ENCODE peak calls at places on chromosomes 7 and 10, in nine cellular contexts. M is HuH-7.5; L is heart right ventricle; B is H7; A is central memory CD4-positive, alpha-beta T cell; S is fibroblast of gingiva; Q is NCI-H1930; I is RKO; O is A549. V is an unnamed sample.

GRCh38 chr10:74333174-74333573 is 182.2 kb downstream of the ADK start:
- DNase-seq in M (no peak), L (no peak), B (no peak), A (no peak), S (peak), Q (no peak), I (no peak), O (no peak), V (no peak)

GRCh38 chr10:103745264-103746247 is 109.8 kb downstream of the SH3PXD2A start:
- DNase-seq in M (no peak), L (no peak), B (peak), A (peak), S (no peak), Q (no peak), I (peak), O (no peak), V (no peak)

GRCh38 chr10:91652364-91652763 is 19.5 kb upstream of the PPP1R3C start:
- DNase-seq in M (no peak), L (no peak), B (no peak), A (no peak), S (peak), Q (no peak), I (peak), O (peak), V (peak)

GRCh38 chr7:101555269-101555920 is 73.7 kb downstream of the MYL10 start:
- DNase-seq in M (peak), L (no peak), B (peak), A (no peak), S (no peak), Q (no peak), I (no peak), O (no peak), V (no peak)

GRCh38 chr10:59880019-59880717 is 26.2 kb downstream of the CCDC6 start:
- DNase-seq in M (no peak), L (no peak), B (no peak), A (no peak), S (no peak), Q (no peak), I (no peak), O (no peak), V (no peak)

GRCh38 chr7:104838537-104839299 is 175.3 kb upstream of the KMT2E start:
- DNase-seq in M (no peak), L (no peak), B (no peak), A (no peak), S (no peak), Q (no peak), I (no peak), O (no peak), V (no peak)

GRCh38 chr7:30931927-30932540 is 20.4 kb downstream of the AQP1 start:
- DNase-seq in M (peak), L (no peak), B (no peak), A (no peak), S (no peak), Q (no peak), I (no peak), O (no peak), V (no peak)

GRCh38 chr10:112393341-112393740 is 19.4 kb downstream of the ACSL5 start:
- DNase-seq in M (no peak), L (no peak), B (no peak), A (no peak), S (no peak), Q (no peak), I (no peak), O (no peak), V (no peak)

GRCh38 chr10:103578782-103579382 is 85.4 kb downstream of the NEURL1 start:
- DNase-seq in M (peak), L (no peak), B (no peak), A (no peak), S (no peak), Q (no peak), I (no peak), O (peak), V (no peak)

GRCh38 chr7:20409961-20410360 is 79.3 kb downstream of the ITGB8 start:
- DNase-seq in M (no peak), L (no peak), B (no peak), A (no peak), S (no peak), Q (no peak), I (peak), O (no peak), V (no peak)

GRCh38 chr7:81499262-81500116 is 270.4 kb downstream of the HGF start:
- DNase-seq in M (no peak), L (peak), B (peak), A (no peak), S (peak), Q (peak), I (peak), O (peak), V (peak)

GRCh38 chr10:14386202-14386593 is 55.5 kb upstream of the FRMD4A start:
- DNase-seq in M (no peak), L (no peak), B (no peak), A (no peak), S (peak), Q (no peak), I (peak), O (no peak), V (peak)

GRCh38 chr7:40151504-40151903 is 16.7 kb downstream of the SUGCT start:
- DNase-seq in M (no peak), L (no peak), B (no peak), A (no peak), S (no peak), Q (no peak), I (no peak), O (no peak), V (no peak)

GRCh38 chr7:30926323-30926722 is 14.7 kb downstream of the AQP1 start:
- DNase-seq in M (no peak), L (no peak), B (peak), A (no peak), S (no peak), Q (no peak), I (no peak), O (no peak), V (no peak)

GRCh38 chr10:113093188-113094113 is 143.4 kb downstream of the TCF7L2 start:
- DNase-seq in M (peak), L (no peak), B (no peak), A (no peak), S (no peak), Q (peak), I (peak), O (peak), V (peak)

GRCh38 chr7:106346678-106347217 is 62.0 kb upstream of the NAMPT start:
- DNase-seq in M (no peak), L (no peak), B (no peak), A (peak), S (peak), Q (no peak), I (peak), O (peak), V (peak)

GRCh38 chr7:85184599-85185354 is 2.1 kb downstream of the SEMA3D start:
- DNase-seq in M (peak), L (peak), B (peak), A (no peak), S (peak), Q (no peak), I (no peak), O (no peak), V (peak)

GRCh38 chr10:96129387-96130325 is at the start of gene ZNF518A:
- DNase-seq in M (peak), L (peak), B (peak), A (peak), S (peak), Q (peak), I (peak), O (peak), V (peak)

GRCh38 chr7:135372222-135372621 is 137.7 kb downstream of the CNOT4 start:
- DNase-seq in M (no peak), L (no peak), B (no peak), A (no peak), S (peak), Q (no peak), I (no peak), O (no peak), V (no peak)

GRCh38 chr7:45000096-45001032 is at the start of gene CCM2:
- DNase-seq in M (peak), L (peak), B (peak), A (no peak), S (peak), Q (no peak), I (peak), O (peak), V (peak)

GRCh38 chr7:18996583-18996982 is 120.9 kb downstream of the TWIST1 start:
- DNase-seq in M (no peak), L (no peak), B (no peak), A (no peak), S (peak), Q (no peak), I (no peak), O (no peak), V (no peak)

GRCh38 chr10:118870467-118871243 is 115.9 kb upstream of the CACUL1 start:
- DNase-seq in M (no peak), L (no peak), B (no peak), A (no peak), S (peak), Q (no peak), I (no peak), O (peak), V (peak)

GRCh38 chr7:1638113-1638726 is 31.9 kb upstream of the ELFN1 start:
- DNase-seq in M (no peak), L (no peak), B (peak), A (no peak), S (peak), Q (no peak), I (no peak), O (no peak), V (no peak)

GRCh38 chr10:37234692-37235091 is 109.3 kb downstream of the ANKRD30A start:
- DNase-seq in M (no peak), L (no peak), B (no peak), A (no peak), S (no peak), Q (no peak), I (no peak), O (no peak), V (no peak)

GRCh38 chr7:31028006-31028405 is 24.1 kb upstream of the ADCYAP1R1 start:
- DNase-seq in M (no peak), L (no peak), B (no peak), A (no peak), S (no peak), Q (no peak), I (no peak), O (no peak), V (no peak)

GRCh38 chr7:79787101-79787500 is 333.6 kb upstream of the MAGI2 start:
- DNase-seq in M (no peak), L (no peak), B (no peak), A (no peak), S (no peak), Q (no peak), I (no peak), O (no peak), V (no peak)

GRCh38 chr10:61939575-61940301 is 38.2 kb downstream of the ARID5B start:
- DNase-seq in M (no peak), L (no peak), B (no peak), A (no peak), S (peak), Q (no peak), I (peak), O (no peak), V (peak)

GRCh38 chr10:50561266-50561665 is 62.5 kb downstream of the SGMS1 start:
- DNase-seq in M (no peak), L (no peak), B (no peak), A (no peak), S (peak), Q (no peak), I (no peak), O (no peak), V (peak)

GRCh38 chr10:43436291-43437140 is at the start of gene ZNF487:
- DNase-seq in M (peak), L (peak), B (peak), A (peak), S (peak), Q (peak), I (peak), O (peak), V (peak)

GRCh38 chr7:111089822-111090426 is 1.0 kb upstream of the LRRN3 start:
- DNase-seq in M (peak), L (no peak), B (no peak), A (peak), S (peak), Q (peak), I (peak), O (peak), V (peak)

GRCh38 chr7:129283938-129284337 is 59.1 kb downstream of the AHCYL2 start:
- DNase-seq in M (no peak), L (no peak), B (no peak), A (no peak), S (no peak), Q (no peak), I (no peak), O (no peak), V (no peak)

GRCh38 chr7:48094861-48095293 is 5.8 kb downstream of the UPP1 start:
- DNase-seq in M (no peak), L (no peak), B (no peak), A (no peak), S (peak), Q (no peak), I (peak), O (no peak), V (peak)

GRCh38 chr7:142303650-142304049 is 45.8 kb upstream of the PRSS58 start:
- DNase-seq in M (no peak), L (no peak), B (peak), A (peak), S (no peak), Q (peak), I (peak), O (no peak), V (no peak)